ENCODE peak calls at places on chromosome 18, in nine cellular contexts. L is kidney, M is A549, K is astrocyte, U is B cell, J is AG09319, F is cardiac muscle cell, R is Calu3, I is GM13976. O is an unnamed sample.

GRCh38 chr18:63762518-63762917 is 12.7 kb upstream of the SERPINB7 start:
- DNase-seq in M (no peak), K (peak), U (no peak), J (peak), F (no peak), L (no peak), I (no peak), R (no peak), O (no peak)

GRCh38 chr18:6759579-6759978 is 30.1 kb downstream of the ARHGAP28 start:
- DNase-seq in F (no peak), J (no peak), K (no peak), R (no peak), I (no peak), L (no peak), M (no peak), U (no peak), O (no peak)

GRCh38 chr18:58038063-58038462 is 6.0 kb upstream of the NEDD4L start:
- DNase-seq in K (no peak), I (no peak), F (no peak), R (no peak), U (no peak), L (no peak), J (no peak), M (no peak), O (no peak)

GRCh38 chr18:54558609-54559585 is 32.1 kb upstream of the DYNAP start:
- DNase-seq in U (no peak), M (peak), I (peak), J (no peak), K (peak), R (peak), L (no peak), F (peak), O (no peak)

GRCh38 chr18:35467624-35468016 is 30.1 kb downstream of the INO80C start:
- DNase-seq in L (no peak), R (no peak), F (no peak), I (peak), J (no peak), U (peak), K (no peak), M (no peak), O (no peak)

GRCh38 chr18:31321719-31322118 is 3.8 kb downstream of the DSG1 start:
- DNase-seq in R (no peak), J (no peak), U (no peak), L (no peak), I (no peak), F (no peak), M (no peak), K (peak), O (no peak)

GRCh38 chr18:76699923-76700322 is 122.4 kb upstream of the ZNF236 start:
- DNase-seq in R (no peak), J (no peak), F (no peak), U (no peak), I (no peak), M (no peak), K (peak), L (no peak), O (no peak)

GRCh38 chr18:69759046-69759445 is 188.6 kb downstream of the CD226 start:
- DNase-seq in I (no peak), U (no peak), K (peak), L (no peak), R (no peak), M (no peak), F (no peak), J (no peak), O (no peak)

GRCh38 chr18:76507830-76508381 is 12.9 kb upstream of the ZNF516 start:
- DNase-seq in I (no peak), K (no peak), R (no peak), J (no peak), L (peak), U (no peak), M (no peak), F (no peak), O (no peak)

GRCh38 chr18:64777561-64777960 is 628.7 kb upstream of the LINC00305 start:
- DNase-seq in R (no peak), F (no peak), K (no peak), I (no peak), U (no peak), L (no peak), J (no peak), M (no peak), O (no peak)

GRCh38 chr18:48828713-48829442 is 121.9 kb downstream of the SMAD7 start:
- DNase-seq in M (no peak), L (peak), U (peak), K (no peak), F (peak), I (no peak), J (no peak), R (no peak), O (no peak)

GRCh38 chr18:79604913-79605235 is 74.7 kb upstream of the CTDP1 start:
- DNase-seq in M (no peak), K (no peak), F (no peak), U (no peak), J (no peak), R (no peak), L (peak), I (no peak), O (no peak)

GRCh38 chr18:46152808-46153617 is 48.8 kb downstream of the HAUS1 start:
- DNase-seq in M (no peak), L (peak), U (no peak), I (no peak), R (peak), K (peak), F (peak), J (no peak), O (no peak)

GRCh38 chr18:10715791-10716190 is 190.0 kb downstream of the NAPG start:
- DNase-seq in F (no peak), R (peak), I (no peak), L (no peak), M (peak), J (peak), K (peak), U (no peak), O (no peak)

GRCh38 chr18:54247488-54248175 is 21.7 kb upstream of the POLI start:
- DNase-seq in J (no peak), R (no peak), L (no peak), U (no peak), I (no peak), M (no peak), F (no peak), K (no peak), O (no peak)

GRCh38 chr18:79829136-79829854 is 31.6 kb downstream of the KCNG2 start:
- DNase-seq in J (no peak), F (no peak), L (no peak), K (no peak), I (no peak), M (no peak), U (no peak), R (no peak), O (no peak)

GRCh38 chr18:8341481-8342230 is 267.6 kb upstream of the RAB12 start:
- DNase-seq in U (no peak), J (no peak), I (no peak), K (peak), L (no peak), R (peak), M (peak), F (no peak), O (no peak)

GRCh38 chr18:44945847-44946490 is 265.3 kb downstream of the SETBP1 start:
- DNase-seq in L (no peak), K (no peak), F (no peak), J (no peak), R (no peak), I (no peak), U (no peak), M (no peak), O (no peak)

GRCh38 chr18:56869189-56869777 is 218.1 kb downstream of the WDR7 start:
- DNase-seq in I (peak), U (no peak), K (peak), R (peak), L (no peak), M (peak), F (peak), J (peak), O (no peak)

GRCh38 chr18:49094136-49094535 is 143.4 kb upstream of the SMAD7 start:
- DNase-seq in L (no peak), U (no peak), M (no peak), K (peak), R (no peak), I (no peak), J (no peak), F (no peak), O (no peak)

GRCh38 chr18:34807106-34807796 is 97.2 kb downstream of the DTNA start:
- DNase-seq in F (no peak), J (no peak), K (no peak), M (no peak), R (peak), U (no peak), L (no peak), I (no peak), O (no peak)

GRCh38 chr18:44802508-44802907 is 121.8 kb downstream of the SETBP1 start:
- DNase-seq in F (no peak), L (no peak), R (no peak), J (no peak), I (no peak), K (peak), M (no peak), U (no peak), O (no peak)

GRCh38 chr18:9627642-9628041 is 13.3 kb upstream of the PPP4R1 start:
- DNase-seq in M (no peak), K (peak), L (no peak), F (no peak), U (no peak), J (no peak), R (no peak), I (no peak), O (no peak)

GRCh38 chr18:79962835-79963657 is 1.4 kb upstream of the HSBP1L1 start:
- DNase-seq in K (no peak), J (no peak), M (no peak), F (no peak), I (peak), L (no peak), R (no peak), U (peak), O (no peak)

GRCh38 chr18:58316400-58316942 is 272.4 kb downstream of the NEDD4L start:
- DNase-seq in L (no peak), J (no peak), K (no peak), M (no peak), F (no peak), I (no peak), R (no peak), U (no peak), O (no peak)

GRCh38 chr18:2147866-2148265 is 423.4 kb downstream of the METTL4 start:
- DNase-seq in M (no peak), L (no peak), R (no peak), F (no peak), I (no peak), U (no peak), J (no peak), K (peak), O (no peak)

GRCh38 chr18:78721281-78721949 is 258.2 kb upstream of the SALL3 start:
- DNase-seq in R (no peak), J (no peak), K (no peak), F (no peak), M (no peak), L (peak), U (no peak), I (no peak), O (no peak)

GRCh38 chr18:37332764-37333420 is 232.7 kb downstream of the CELF4 start:
- DNase-seq in J (no peak), R (no peak), M (no peak), U (no peak), L (no peak), F (no peak), K (no peak), I (no peak), O (no peak)

GRCh38 chr18:8610442-8610801 is 1.2 kb downstream of the RAB12 start:
- DNase-seq in F (no peak), L (no peak), K (no peak), M (no peak), R (no peak), U (no peak), J (no peak), I (no peak), O (no peak)

GRCh38 chr18:54269924-54270844 is 867 bp downstream of the POLI start:
- DNase-seq in J (no peak), M (peak), F (peak), K (peak), I (no peak), R (peak), L (no peak), U (no peak), O (peak)

GRCh38 chr18:42155024-42155423 is 200.0 kb downstream of the PIK3C3 start:
- DNase-seq in F (peak), I (no peak), R (no peak), L (no peak), U (no peak), K (no peak), J (no peak), M (no peak), O (no peak)

GRCh38 chr18:22882084-22882483 is 51.0 kb upstream of the RBBP8 start:
- DNase-seq in R (no peak), M (no peak), K (no peak), F (no peak), J (no peak), U (no peak), I (no peak), L (no peak), O (no peak)
- TF ChIP-seq CTCF in R (no peak), M (no peak), K (no peak), F (no peak), J (no peak), U (no peak), I (no peak), L (no peak), O (no peak)

GRCh38 chr18:3447895-3448844 is 1.8 kb upstream of the TGIF1 start:
- DNase-seq in R (peak), M (peak), U (peak), I (peak), J (peak), K (peak), F (peak), L (peak), O (peak)
- TF ChIP-seq CTCF in R (no peak), M (peak), U (no peak), I (peak), J (peak), K (no peak), F (peak), L (no peak), O (no peak)

GRCh38 chr18:74733592-74733991 is 135.9 kb downstream of the ZNF407 start:
- DNase-seq in U (no peak), J (no peak), R (no peak), F (no peak), M (no peak), L (no peak), I (no peak), K (no peak), O (no peak)
- TF ChIP-seq CTCF in U (no peak), J (no peak), R (no peak), F (no peak), M (no peak), L (no peak), I (no peak), K (no peak), O (no peak)

GRCh38 chr18:74166397-74166796 is 18.1 kb downstream of the TIMM21 start:
- DNase-seq in J (no peak), M (no peak), U (no peak), K (no peak), F (no peak), I (no peak), R (no peak), L (no peak), O (no peak)

DNA sequence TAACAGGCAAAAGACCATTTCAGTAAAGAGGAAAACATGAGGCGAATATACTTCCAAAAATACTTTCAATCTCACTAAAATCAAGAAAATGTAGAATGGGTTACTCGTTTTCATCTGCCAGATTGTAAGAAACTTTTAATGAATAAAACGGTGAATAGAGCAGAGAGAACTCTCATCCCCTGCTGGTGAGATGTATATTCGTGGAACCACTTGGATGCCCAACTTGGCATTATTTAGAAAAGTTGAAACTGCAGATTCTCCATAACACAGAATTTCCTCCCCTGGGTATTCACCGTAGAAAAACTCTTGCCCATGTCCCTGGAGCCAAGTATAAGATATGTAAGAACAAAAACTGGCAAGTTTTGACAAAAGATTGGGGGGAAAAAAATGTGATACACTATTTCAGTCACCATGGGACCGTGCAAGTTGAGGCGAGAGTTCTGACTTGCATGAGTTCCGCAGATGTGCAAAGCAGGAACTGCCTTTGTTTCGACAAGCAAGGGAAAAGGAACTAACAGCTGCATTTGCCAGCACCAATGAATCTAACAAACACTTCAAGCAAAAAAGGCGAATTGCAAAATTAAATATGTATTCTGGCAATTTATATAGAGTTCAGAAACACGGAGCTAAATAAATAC is 14.8 kb downstream of the TIMM21 start:
- DNase-seq in F (no peak), I (no peak), K (no peak), J (no peak), R (no peak), U (peak), L (no peak), M (no peak), O (no peak)
- TF ChIP-seq CTCF in F (no peak), I (no peak), K (no peak), J (no peak), R (no peak), U (no peak), L (no peak), M (no peak), O (no peak)

GRCh38 chr18:50611529-50611941 is 51.6 kb downstream of the MAPK4 start:
- DNase-seq in M (no peak), F (no peak), K (no peak), U (no peak), R (no peak), I (no peak), L (no peak), J (no peak), O (no peak)

GRCh38 chr18:50607374-50607933 is 47.6 kb downstream of the MAPK4 start:
- DNase-seq in M (no peak), J (no peak), I (no peak), K (no peak), R (no peak), U (no peak), F (no peak), L (no peak), O (no peak)

GRCh38 chr18:50606609-50607008 is 46.7 kb downstream of the MAPK4 start:
- DNase-seq in R (no peak), L (no peak), I (no peak), J (no peak), F (no peak), U (no peak), K (no peak), M (no peak), O (no peak)

GRCh38 chr18:50614838-50615237 is 55.0 kb downstream of the MAPK4 start:
- DNase-seq in U (no peak), K (no peak), J (no peak), L (no peak), I (no peak), F (no peak), R (peak), M (no peak), O (no peak)

GRCh38 chr18:50610349-50610748 is 50.5 kb downstream of the MAPK4 start:
- DNase-seq in L (no peak), M (no peak), I (no peak), U (no peak), K (no peak), R (no peak), J (no peak), F (no peak), O (no peak)
- TF ChIP-seq CTCF in L (no peak), M (no peak), I (no peak), U (no peak), K (no peak), R (peak), J (no peak), F (peak), O (no peak)

DNA sequence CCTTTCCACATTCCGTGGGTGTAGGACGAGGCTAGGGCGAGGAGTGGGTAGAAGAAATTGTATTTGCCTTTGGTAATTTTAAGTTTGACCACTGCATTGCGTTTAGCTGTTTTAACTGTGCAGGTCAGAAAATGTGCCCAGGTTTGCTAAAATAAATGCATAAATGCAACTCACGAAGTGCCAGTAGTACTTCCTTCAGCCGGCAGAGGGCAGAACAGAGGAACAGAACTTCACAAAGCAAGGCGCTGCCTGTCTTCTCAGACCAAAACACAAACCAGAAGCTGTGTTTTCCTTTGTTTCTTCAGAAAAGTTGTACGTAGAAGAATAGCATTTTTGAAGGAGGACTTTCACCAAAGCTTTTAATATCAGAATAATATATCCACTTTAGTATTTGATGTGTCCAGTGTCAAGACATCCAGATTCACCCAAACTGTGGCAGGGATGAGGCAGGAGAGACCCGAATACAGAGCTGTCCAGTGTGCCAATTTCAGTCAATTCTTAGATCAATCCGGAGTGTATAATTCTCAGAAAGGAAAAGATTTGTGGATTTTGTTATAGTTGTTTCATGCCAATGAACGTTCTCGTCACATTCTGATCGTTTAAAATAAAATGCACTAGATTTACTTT is 348.6 kb downstream of the DLGAP1 start:
- DNase-seq in F (peak), L (no peak), M (peak), J (peak), K (peak), U (peak), I (peak), R (peak), O (no peak)
- TF ChIP-seq CTCF in F (peak), L (peak), M (peak), J (peak), K (peak), U (peak), I (peak), R (peak), O (peak)

GRCh38 chr18:77711096-77711495 is 461.4 kb downstream of the GALR1 start:
- DNase-seq in R (no peak), M (no peak), J (no peak), K (no peak), I (no peak), U (no peak), L (no peak), F (peak), O (no peak)
- TF ChIP-seq CTCF in R (no peak), M (peak), J (no peak), K (peak), I (no peak), U (peak), L (no peak), F (peak), O (peak)

DNA sequence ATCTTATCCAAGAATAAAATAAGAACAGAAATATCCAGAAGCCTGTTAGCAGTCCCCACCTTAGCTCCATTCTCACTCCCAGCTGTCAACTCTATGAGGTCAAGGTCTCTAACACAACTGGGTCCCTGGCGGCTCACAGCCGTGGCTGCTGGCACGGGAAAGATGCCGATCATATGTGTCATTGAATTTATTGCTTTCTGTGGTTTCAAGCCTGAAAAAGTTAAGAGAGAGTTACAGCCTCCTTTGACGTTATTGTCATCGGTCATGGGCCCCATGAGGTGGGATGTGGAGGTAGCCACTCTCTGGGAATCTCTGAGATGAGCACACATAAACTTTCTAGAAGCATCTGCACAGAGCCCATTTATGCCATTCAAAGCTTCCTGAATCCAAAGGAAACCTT is 28.7 kb upstream of the CABLES1 start:
- DNase-seq in M (peak), K (peak), R (peak), I (no peak), L (no peak), F (no peak), J (no peak), U (no peak), O (no peak)
- TF ChIP-seq CTCF in M (no peak), K (no peak), R (no peak), I (no peak), L (no peak), F (no peak), J (no peak), U (no peak), O (no peak)